ENCODE peak calls at places on chromosomes 13 and 19, in nine cellular contexts. C is left ventricle myocardium inferior, T is thoracic aorta, E is ascending aorta, R is heart left ventricle, Q is left lung, G is mesothelial cell of epicardium, Z is PC-3, B is AG10803. F is an unnamed sample.

GRCh38 chr19:41376241-41376997 is at the start of gene TMEM91:
- DNase-seq in Q (peak; percentile 89), C (peak; percentile 33), E (no peak), T (no peak), R (peak; percentile 40), Z (no peak), B (no peak), G (peak; percentile 72), F (no peak)

GRCh38 chr19:38801359-38802095 is 11.2 kb downstream of the LGALS4 start:
- DNase-seq in E (no peak), R (no peak), T (no peak), Q (no peak), C (no peak), B (no peak), G (no peak), Z (no peak), F (no peak)

GRCh38 chr19:9752701-9753443 is 15.7 kb downstream of the ZNF846 start:
- DNase-seq in B (no peak), E (no peak), G (no peak), C (no peak), T (no peak), Q (no peak), R (no peak), Z (no peak), F (no peak)

GRCh38 chr19:23787106-23787505 is 28.4 kb upstream of the ZNF681 start:
- DNase-seq in R (no peak), C (no peak), Q (no peak), E (no peak), G (no peak), B (peak; percentile 2), T (no peak), Z (peak; percentile 61), F (peak; percentile 68)

GRCh38 chr13:34156841-34157365 is 339.0 kb downstream of the RFC3 start:
- DNase-seq in C (peak; percentile 22), B (peak; percentile 91), G (peak; percentile 49), E (peak; percentile 69), Z (peak; percentile 96), Q (peak; percentile 74), T (peak; percentile 66), R (peak; percentile 82), F (peak; percentile 67)

GRCh38 chr13:112510002-112510780 is 77.8 kb downstream of the TUBGCP3 start:
- DNase-seq in R (no peak), B (peak; percentile 78), E (no peak), Z (peak; percentile 55), C (no peak), T (no peak), Q (no peak), G (no peak), F (no peak)

GRCh38 chr13:64029343-64030093 is 2613.9 kb upstream of the PCDH20 start:
- DNase-seq in T (no peak), C (no peak), Z (no peak), Q (peak; percentile 61), B (no peak), R (no peak), G (no peak), E (no peak), F (no peak)

GRCh38 chr13:93603043-93603442 is 376.4 kb downstream of the GPC6 start:
- DNase-seq in C (no peak), E (no peak), T (peak; percentile 5), Z (peak; percentile 90), R (no peak), G (no peak), Q (no peak), B (peak; percentile 95), F (no peak)

GRCh38 chr19:1851581-1852293 is 3.5 kb upstream of the REXO1 start:
- DNase-seq in C (no peak), T (no peak), E (no peak), R (no peak), Z (no peak), B (no peak), G (no peak), Q (peak; percentile 78), F (no peak)

GRCh38 chr13:48979892-48980291 is 4.2 kb downstream of the FNDC3A start:
- DNase-seq in E (no peak), C (no peak), Z (no peak), G (no peak), T (no peak), Q (no peak), R (no peak), B (no peak), F (no peak)

GRCh38 chr13:108662528-108662927 is 33.1 kb downstream of the MYO16 start:
- DNase-seq in B (no peak), Z (peak; percentile 41), G (no peak), E (no peak), C (no peak), R (no peak), Q (no peak), T (no peak), F (no peak)

GRCh38 chr19:55082023-55082851 is 6.6 kb downstream of the EPS8L1 start:
- DNase-seq in T (no peak), G (no peak), Z (peak; percentile 37), R (peak; percentile 64), Q (peak; percentile 80), C (no peak), B (no peak), E (no peak), F (peak; percentile 50)

GRCh38 chr19:53915000-53915399 is 5.9 kb downstream of the CACNG7 start:
- DNase-seq in Z (no peak), E (no peak), B (no peak), G (no peak), Q (no peak), C (no peak), T (no peak), R (no peak), F (no peak)

GRCh38 chr19:39916851-39917396 is 17.5 kb downstream of the FCGBP start:
- DNase-seq in Z (no peak), T (no peak), C (no peak), E (no peak), Q (no peak), B (no peak), R (no peak), G (no peak), F (no peak)

GRCh38 chr19:3176715-3177501 is 1.7 kb upstream of the S1PR4 start:
- DNase-seq in B (peak; percentile 63), R (no peak), G (no peak), T (no peak), Z (peak; percentile 86), C (no peak), Q (peak; percentile 91), E (no peak), F (peak; percentile 88)

GRCh38 chr13:75473472-75473871 is 8.5 kb downstream of the TBC1D4 start:
- DNase-seq in Q (no peak), B (no peak), Z (no peak), G (no peak), T (no peak), R (no peak), E (no peak), C (no peak), F (no peak)

GRCh38 chr19:6590458-6591319 is at the start of gene CD70:
- DNase-seq in C (no peak), G (no peak), Q (peak; percentile 78), B (no peak), R (no peak), E (no peak), Z (no peak), T (no peak), F (no peak)

GRCh38 chr19:22935151-22935550 is 67.8 kb downstream of the ZNF728 start:
- DNase-seq in R (no peak), E (no peak), C (no peak), B (no peak), Q (no peak), T (no peak), Z (peak; percentile 49), G (no peak), F (no peak)